ENCODE peak calls at places on chromosome 21, in seven cellular contexts. N is hepatocyte, J is SK-N-SH, I is neural progenitor cell, T is neuronal stem cell, X is IMR-90, U is trophoblast cell. B is an unnamed sample.

GRCh38 chr21:41706263-41706639 is 60.6 kb downstream of the RIPK4 start:
- DNase-seq in N (no peak), J (no peak), I (no peak), T (no peak), X (no peak), U (no peak), B (no peak)

GRCh38 chr21:36704958-36705678 is 6.2 kb downstream of the SIM2 start:
- DNase-seq in N (no peak), J (no peak), I (peak; percentile 47), T (no peak), X (peak; percentile 18), U (no peak), B (peak; percentile 83)

GRCh38 chr21:41186763-41187536 is 19.0 kb downstream of the BACE2 start:
- DNase-seq in N (peak; percentile 19), J (no peak), I (no peak), T (no peak), X (no peak), U (peak; percentile 82), B (peak; percentile 30)

GRCh38 chr21:44996983-44997936 is 57.4 kb downstream of the SLX9 start:
- DNase-seq in N (no peak), J (no peak), I (no peak), T (no peak), X (no peak), U (no peak), B (no peak)

GRCh38 chr21:41768371-41769042 is 1.7 kb upstream of the RIPK4 start:
- DNase-seq in N (peak; percentile 93), J (peak; percentile 60), I (peak; percentile 67), T (no peak), X (peak; percentile 85), U (peak; percentile 35), B (peak; percentile 93)

GRCh38 chr21:34852438-34852837 is 183.6 kb downstream of the CLIC6 start:
- DNase-seq in N (no peak), J (no peak), I (no peak), T (no peak), X (no peak), U (no peak), B (no peak)

GRCh38 chr21:41316641-41317392 is at the start of gene FAM3B:
- DNase-seq in N (peak; percentile 69), J (peak; percentile 19), I (peak; percentile 69), T (peak; percentile 15), X (no peak), U (peak; percentile 21), B (peak; percentile 59)

GRCh38 chr21:37546299-37546908 is 179.8 kb downstream of the DYRK1A start:
- DNase-seq in N (no peak), J (no peak), I (no peak), T (no peak), X (no peak), U (no peak), B (peak; percentile 14)

GRCh38 chr21:15731243-15731613 is 1.4 kb downstream of the USP25 start:
- DNase-seq in N (no peak), J (no peak), I (no peak), T (no peak), X (no peak), U (no peak), B (no peak)

GRCh38 chr21:37082856-37083611 is 10.0 kb downstream of the TTC3 start:
- DNase-seq in N (no peak), J (no peak), I (no peak), T (no peak), X (no peak), U (no peak), B (no peak)

DNA sequence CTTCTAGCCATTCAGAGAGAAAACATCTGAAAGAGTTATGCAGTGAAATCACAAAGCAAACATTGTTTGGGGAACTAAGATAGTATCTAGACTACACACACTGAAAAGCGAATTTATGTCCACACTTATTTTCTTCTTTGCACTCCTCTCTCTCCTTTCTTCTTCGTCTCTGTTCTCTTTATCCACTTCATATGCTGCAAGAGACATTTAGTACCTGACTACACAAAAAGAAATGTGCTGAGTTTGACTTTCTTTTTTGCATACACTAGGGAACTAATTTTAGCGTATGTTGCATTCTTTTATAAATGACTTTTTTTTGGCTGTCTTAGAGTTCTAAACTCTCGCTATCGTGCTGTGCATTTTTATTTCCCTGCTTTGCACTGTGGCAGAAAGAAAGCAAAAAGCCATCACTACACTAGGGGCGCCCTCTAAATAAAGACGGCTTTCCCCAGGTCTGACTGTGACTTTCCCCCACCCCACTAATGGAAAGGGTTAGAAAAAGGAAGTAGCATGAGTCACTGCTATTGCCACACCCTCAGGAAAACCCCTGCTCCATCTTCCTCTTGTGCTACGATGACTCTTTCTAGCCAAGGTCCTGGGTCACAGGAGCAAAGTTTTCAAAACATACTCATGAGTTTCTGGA is 65.7 kb downstream of the MAP3K7CL start:
- DNase-seq in N (peak; percentile 70), J (peak; percentile 16), I (no peak), T (no peak), X (peak; percentile 97), U (peak; percentile 86), B (peak; percentile 85)
- H2AFZ ChIP-seq in N (no peak overlapping the region), J (peak overlapping the region; percentile 31), I (no peak overlapping the region), T (no peak overlapping the region), X (peak overlapping the region; percentile 34), U (no peak overlapping the region), B (peak overlapping the region; percentile 10)

DNA sequence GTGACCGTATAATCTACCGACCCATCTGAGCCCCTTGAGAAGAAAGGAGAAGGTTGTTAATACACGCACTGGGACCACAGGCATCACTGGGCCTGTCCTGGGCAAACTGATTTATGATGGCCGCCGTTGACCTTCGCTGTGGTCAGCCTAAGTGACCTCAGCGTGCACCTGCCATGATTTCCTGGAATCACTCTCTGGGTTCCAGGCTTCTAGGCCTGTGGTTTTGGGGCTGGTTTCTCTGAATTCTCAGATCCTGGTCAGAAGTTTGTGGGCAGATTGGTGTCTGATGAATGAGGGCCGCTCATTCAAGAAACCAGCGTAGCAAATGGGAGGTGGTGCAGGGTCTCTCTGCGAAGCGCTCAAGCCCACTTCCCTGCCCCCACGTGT is 64.0 kb downstream of the SIK1 start:
- DNase-seq in N (no peak), J (no peak), I (no peak), T (no peak), X (no peak), U (no peak), B (no peak)
- H2AFZ ChIP-seq in N (no peak overlapping the region), J (no peak overlapping the region), I (no peak overlapping the region), T (no peak overlapping the region), X (no peak overlapping the region), U (no peak overlapping the region), B (no peak overlapping the region)

DNA sequence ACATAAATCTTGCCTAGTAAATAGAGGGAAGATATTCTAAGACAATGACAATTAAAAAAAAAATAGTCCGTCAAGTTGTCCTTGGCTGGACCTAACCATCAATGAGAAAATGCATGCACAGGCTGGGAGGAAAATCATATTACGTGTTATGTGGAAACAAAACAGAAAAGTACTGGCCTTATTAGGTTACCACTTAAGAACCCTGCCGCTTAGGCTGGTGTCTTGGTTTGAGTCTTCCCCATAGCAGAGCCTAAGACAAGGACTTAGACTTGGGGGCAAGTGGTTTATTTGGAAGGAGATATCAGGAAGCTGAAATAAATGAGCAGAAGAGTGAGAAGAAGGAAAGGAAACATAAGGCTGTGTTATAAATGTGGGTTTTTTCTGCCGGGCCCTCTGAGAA is 186.4 kb downstream of the MRPL39 start:
- DNase-seq in N (no peak), J (no peak), I (no peak), T (no peak), X (no peak), U (no peak), B (no peak)
- H2AFZ ChIP-seq in N (no peak overlapping the region), J (no peak overlapping the region), I (peak overlapping the region; percentile 55), T (no peak overlapping the region), X (no peak overlapping the region), U (no peak overlapping the region), B (no peak overlapping the region)

GRCh38 chr21:21828130-21828529 is 829.9 kb downstream of the NCAM2 start:
- DNase-seq in N (no peak), J (no peak), I (no peak), T (no peak), X (no peak), U (no peak), B (no peak)

DNA sequence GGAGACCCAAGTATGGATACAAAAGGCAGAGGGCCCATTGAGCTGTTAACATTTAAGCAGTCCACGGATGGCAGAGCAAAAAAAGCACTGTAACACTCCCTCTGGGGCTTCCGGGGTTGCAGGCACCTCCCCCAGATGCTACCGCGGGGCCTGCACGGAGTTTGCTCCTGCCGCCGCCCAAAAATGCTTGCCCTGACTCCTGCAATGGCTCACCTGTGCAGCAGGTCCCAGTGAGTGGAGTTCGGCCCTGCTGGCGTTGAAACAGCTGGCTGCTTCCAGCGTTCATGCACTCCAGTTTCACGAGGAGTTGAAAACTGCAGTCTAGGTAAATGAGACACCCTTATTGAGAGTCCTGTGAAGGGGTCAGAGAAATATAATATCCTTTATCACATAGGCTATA is 832.8 kb downstream of the NCAM2 start:
- DNase-seq in N (no peak), J (no peak), I (no peak), T (no peak), X (no peak), U (no peak), B (no peak)
- H2AFZ ChIP-seq in N (no peak overlapping the region), J (no peak overlapping the region), I (no peak overlapping the region), T (no peak overlapping the region), X (no peak overlapping the region), U (no peak overlapping the region), B (no peak overlapping the region)

DNA sequence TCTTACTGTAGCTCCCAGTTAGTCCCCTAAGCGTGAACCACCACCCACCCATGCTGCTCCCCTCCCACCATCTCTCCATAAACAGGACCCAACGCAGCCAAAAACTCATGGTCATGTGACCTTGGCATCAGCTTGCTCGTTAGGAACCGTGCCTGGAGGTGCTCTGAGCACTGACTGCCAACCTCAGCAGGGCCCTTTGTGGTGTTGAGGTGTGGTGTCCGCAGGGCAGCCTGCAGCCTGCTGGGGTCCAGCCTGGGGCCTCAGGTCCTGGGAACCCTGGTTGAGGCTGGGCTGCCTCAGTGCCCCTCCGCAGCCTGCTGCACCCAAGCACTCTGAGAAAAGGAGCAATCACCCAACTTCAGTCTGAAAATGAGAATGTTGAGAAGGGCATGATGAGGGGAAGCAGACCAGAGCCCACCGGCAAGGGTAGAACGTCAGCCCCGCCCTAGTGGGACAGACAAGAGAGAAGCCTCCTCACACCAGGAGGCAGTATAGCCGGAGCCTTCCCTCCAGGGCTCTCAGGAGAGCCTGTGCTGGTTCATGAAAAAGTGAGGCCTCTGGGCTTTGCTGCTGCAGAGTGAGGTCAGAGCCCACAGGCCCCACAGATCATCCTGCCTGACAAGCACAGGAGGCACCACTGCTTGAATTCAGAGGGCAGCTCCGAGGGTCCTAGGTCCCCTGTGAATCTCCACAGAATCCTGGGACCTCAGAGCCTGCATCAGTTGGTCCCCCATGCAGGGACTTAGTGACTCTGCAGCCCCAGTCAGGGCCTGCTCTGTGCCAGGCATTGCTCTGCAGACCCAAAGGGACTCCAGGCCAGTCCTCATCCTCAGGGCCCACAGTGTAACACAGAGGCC is 4.9 kb upstream of the COL6A2 start:
- DNase-seq in N (peak; percentile 12), J (no peak), I (no peak), T (no peak), X (no peak), U (no peak), B (peak; percentile 97)
- H2AFZ ChIP-seq in N (no peak overlapping the region), J (no peak overlapping the region), I (no peak overlapping the region), T (no peak overlapping the region), X (peak overlapping the region; percentile 76), U (no peak overlapping the region), B (peak overlapping the region; percentile 52)

GRCh38 chr21:17462276-17462981 is 50.4 kb upstream of the CXADR start:
- DNase-seq in N (peak; percentile 76), J (no peak), I (no peak), T (no peak), X (peak; percentile 42), U (no peak), B (no peak)
- H2AFZ ChIP-seq in N (no peak overlapping the region), J (no peak overlapping the region), I (no peak overlapping the region), T (no peak overlapping the region), X (no peak overlapping the region), U (no peak overlapping the region), B (no peak overlapping the region)